ENCODE peak calls at places on chromosomes 6 and 20, in nine cellular contexts. One of them, this sample, is unnamed.

GRCh38 chr6:54236984-54237383 is 71.3 kb upstream of the TINAG start:
- DNase-seq in T follicular helper cell: no peak
- DNase-seq in activated naive CD8-positive, alpha-beta T cell treated with anti-CD3 and anti-CD28 coated beads for 36 hours: no peak
- DNase-seq in adrenal gland: no peak
- DNase-seq in activated T-helper 1 cell treated with anti-CD3 and anti-CD28 coated beads, Interleukin-12 subunit alpha, Interleukin-12 subunit beta, Interleukin-2, Interleukin-4 antibody, amounts not matched to agents 30 ng/mL and 10 ng/mL and 1 ng/mL, durations not matched to agents 14 hours and 24 hours and 36 hours: no peak
- DNase-seq in activated T-cell treated with anti-CD3 and anti-CD28 coated beads, Interleukin-2, amount 50 U/mL, for 72 hours: no peak
- DNase-seq in amniotic stem cell: no peak
- DNase-seq in activated CD8-positive, alpha-beta memory T cell treated with anti-CD3 and anti-CD28 coated beads, Interleukin-2, amount 50 U/mL, for 4 hours: no peak
- DNase-seq in naive thymus-derived CD8-positive, alpha-beta T cell: no peak
- DNase-seq in this sample: no peak

GRCh38 chr6:161116554-161117328 is 125.2 kb downstream of the MAP3K4 start:
- DNase-seq in activated naive CD8-positive, alpha-beta T cell treated with anti-CD3 and anti-CD28 coated beads for 36 hours: no peak
- DNase-seq in naive thymus-derived CD8-positive, alpha-beta T cell: no peak
- DNase-seq in amniotic stem cell: no peak
- DNase-seq in activated T-helper 1 cell treated with anti-CD3 and anti-CD28 coated beads, Interleukin-12 subunit alpha, Interleukin-12 subunit beta, Interleukin-2, Interleukin-4 antibody, amounts not matched to agents 30 ng/mL and 10 ng/mL and 1 ng/mL, durations not matched to agents 14 hours and 24 hours and 36 hours: no peak
- DNase-seq in activated T-cell treated with anti-CD3 and anti-CD28 coated beads, Interleukin-2, amount 50 U/mL, for 72 hours: no peak
- DNase-seq in T follicular helper cell: no peak
- DNase-seq in activated CD8-positive, alpha-beta memory T cell treated with anti-CD3 and anti-CD28 coated beads, Interleukin-2, amount 50 U/mL, for 4 hours: no peak
- DNase-seq in adrenal gland: no peak
- DNase-seq in this sample: no peak

GRCh38 chr6:16414205-16414604 is 175.8 kb downstream of the GMPR start:
- DNase-seq in activated CD8-positive, alpha-beta memory T cell treated with anti-CD3 and anti-CD28 coated beads, Interleukin-2, amount 50 U/mL, for 4 hours: no peak
- DNase-seq in naive thymus-derived CD8-positive, alpha-beta T cell: no peak
- DNase-seq in amniotic stem cell: no peak
- DNase-seq in activated naive CD8-positive, alpha-beta T cell treated with anti-CD3 and anti-CD28 coated beads for 36 hours: no peak
- DNase-seq in activated T-cell treated with anti-CD3 and anti-CD28 coated beads, Interleukin-2, amount 50 U/mL, for 72 hours: peak
- DNase-seq in adrenal gland: no peak
- DNase-seq in activated T-helper 1 cell treated with anti-CD3 and anti-CD28 coated beads, Interleukin-12 subunit alpha, Interleukin-12 subunit beta, Interleukin-2, Interleukin-4 antibody, amounts not matched to agents 30 ng/mL and 10 ng/mL and 1 ng/mL, durations not matched to agents 14 hours and 24 hours and 36 hours: no peak
- DNase-seq in T follicular helper cell: peak
- DNase-seq in this sample: no peak

GRCh38 chr6:130620338-130620781 is 206.8 kb upstream of the SMLR1 start:
- DNase-seq in T follicular helper cell: no peak
- DNase-seq in activated naive CD8-positive, alpha-beta T cell treated with anti-CD3 and anti-CD28 coated beads for 36 hours: no peak
- DNase-seq in activated T-cell treated with anti-CD3 and anti-CD28 coated beads, Interleukin-2, amount 50 U/mL, for 72 hours: no peak
- DNase-seq in naive thymus-derived CD8-positive, alpha-beta T cell: no peak
- DNase-seq in adrenal gland: no peak
- DNase-seq in amniotic stem cell: no peak
- DNase-seq in activated CD8-positive, alpha-beta memory T cell treated with anti-CD3 and anti-CD28 coated beads, Interleukin-2, amount 50 U/mL, for 4 hours: no peak
- DNase-seq in activated T-helper 1 cell treated with anti-CD3 and anti-CD28 coated beads, Interleukin-12 subunit alpha, Interleukin-12 subunit beta, Interleukin-2, Interleukin-4 antibody, amounts not matched to agents 30 ng/mL and 10 ng/mL and 1 ng/mL, durations not matched to agents 14 hours and 24 hours and 36 hours: no peak
- DNase-seq in this sample: no peak

GRCh38 chr6:105675715-105676397 is 273.0 kb upstream of the PREP start:
- DNase-seq in amniotic stem cell: peak
- DNase-seq in naive thymus-derived CD8-positive, alpha-beta T cell: no peak
- DNase-seq in activated CD8-positive, alpha-beta memory T cell treated with anti-CD3 and anti-CD28 coated beads, Interleukin-2, amount 50 U/mL, for 4 hours: no peak
- DNase-seq in activated naive CD8-positive, alpha-beta T cell treated with anti-CD3 and anti-CD28 coated beads for 36 hours: no peak
- DNase-seq in activated T-cell treated with anti-CD3 and anti-CD28 coated beads, Interleukin-2, amount 50 U/mL, for 72 hours: no peak
- DNase-seq in adrenal gland: no peak
- DNase-seq in activated T-helper 1 cell treated with anti-CD3 and anti-CD28 coated beads, Interleukin-12 subunit alpha, Interleukin-12 subunit beta, Interleukin-2, Interleukin-4 antibody, amounts not matched to agents 30 ng/mL and 10 ng/mL and 1 ng/mL, durations not matched to agents 14 hours and 24 hours and 36 hours: no peak
- DNase-seq in T follicular helper cell: no peak
- DNase-seq in this sample: no peak

GRCh38 chr6:2623348-2623747 is 127.4 kb downstream of the MYLK4 start:
- DNase-seq in adrenal gland: no peak
- DNase-seq in activated T-cell treated with anti-CD3 and anti-CD28 coated beads, Interleukin-2, amount 50 U/mL, for 72 hours: no peak
- DNase-seq in T follicular helper cell: no peak
- DNase-seq in activated CD8-positive, alpha-beta memory T cell treated with anti-CD3 and anti-CD28 coated beads, Interleukin-2, amount 50 U/mL, for 4 hours: no peak
- DNase-seq in amniotic stem cell: no peak
- DNase-seq in naive thymus-derived CD8-positive, alpha-beta T cell: no peak
- DNase-seq in activated naive CD8-positive, alpha-beta T cell treated with anti-CD3 and anti-CD28 coated beads for 36 hours: no peak
- DNase-seq in activated T-helper 1 cell treated with anti-CD3 and anti-CD28 coated beads, Interleukin-12 subunit alpha, Interleukin-12 subunit beta, Interleukin-2, Interleukin-4 antibody, amounts not matched to agents 30 ng/mL and 10 ng/mL and 1 ng/mL, durations not matched to agents 14 hours and 24 hours and 36 hours: no peak
- DNase-seq in this sample: no peak

GRCh38 chr20:46037036-46037435 is 8.0 kb downstream of the SLC12A5 start:
- DNase-seq in naive thymus-derived CD8-positive, alpha-beta T cell: no peak
- DNase-seq in activated CD8-positive, alpha-beta memory T cell treated with anti-CD3 and anti-CD28 coated beads, Interleukin-2, amount 50 U/mL, for 4 hours: no peak
- DNase-seq in adrenal gland: no peak
- DNase-seq in activated T-helper 1 cell treated with anti-CD3 and anti-CD28 coated beads, Interleukin-12 subunit alpha, Interleukin-12 subunit beta, Interleukin-2, Interleukin-4 antibody, amounts not matched to agents 30 ng/mL and 10 ng/mL and 1 ng/mL, durations not matched to agents 14 hours and 24 hours and 36 hours: no peak
- DNase-seq in activated naive CD8-positive, alpha-beta T cell treated with anti-CD3 and anti-CD28 coated beads for 36 hours: no peak
- DNase-seq in amniotic stem cell: no peak
- DNase-seq in activated T-cell treated with anti-CD3 and anti-CD28 coated beads, Interleukin-2, amount 50 U/mL, for 72 hours: no peak
- DNase-seq in T follicular helper cell: no peak
- DNase-seq in this sample: no peak

GRCh38 chr20:58905236-58905635 is 52.7 kb downstream of the GNAS start:
- DNase-seq in activated T-cell treated with anti-CD3 and anti-CD28 coated beads, Interleukin-2, amount 50 U/mL, for 72 hours: no peak
- DNase-seq in naive thymus-derived CD8-positive, alpha-beta T cell: no peak
- DNase-seq in T follicular helper cell: no peak
- DNase-seq in amniotic stem cell: no peak
- DNase-seq in activated CD8-positive, alpha-beta memory T cell treated with anti-CD3 and anti-CD28 coated beads, Interleukin-2, amount 50 U/mL, for 4 hours: no peak
- DNase-seq in activated naive CD8-positive, alpha-beta T cell treated with anti-CD3 and anti-CD28 coated beads for 36 hours: no peak
- DNase-seq in activated T-helper 1 cell treated with anti-CD3 and anti-CD28 coated beads, Interleukin-12 subunit alpha, Interleukin-12 subunit beta, Interleukin-2, Interleukin-4 antibody, amounts not matched to agents 30 ng/mL and 10 ng/mL and 1 ng/mL, durations not matched to agents 14 hours and 24 hours and 36 hours: no peak
- DNase-seq in adrenal gland: no peak
- DNase-seq in this sample: no peak

GRCh38 chr6:45474376-45474775 is 96.6 kb upstream of the SUPT3H start:
- DNase-seq in activated T-helper 1 cell treated with anti-CD3 and anti-CD28 coated beads, Interleukin-12 subunit alpha, Interleukin-12 subunit beta, Interleukin-2, Interleukin-4 antibody, amounts not matched to agents 30 ng/mL and 10 ng/mL and 1 ng/mL, durations not matched to agents 14 hours and 24 hours and 36 hours: no peak
- DNase-seq in adrenal gland: no peak
- DNase-seq in activated CD8-positive, alpha-beta memory T cell treated with anti-CD3 and anti-CD28 coated beads, Interleukin-2, amount 50 U/mL, for 4 hours: no peak
- DNase-seq in amniotic stem cell: no peak
- DNase-seq in activated T-cell treated with anti-CD3 and anti-CD28 coated beads, Interleukin-2, amount 50 U/mL, for 72 hours: no peak
- DNase-seq in naive thymus-derived CD8-positive, alpha-beta T cell: no peak
- DNase-seq in activated naive CD8-positive, alpha-beta T cell treated with anti-CD3 and anti-CD28 coated beads for 36 hours: no peak
- DNase-seq in T follicular helper cell: no peak
- DNase-seq in this sample: no peak